ENCODE peak calls at places on chromosome 13, in seven cellular contexts. I is substantia nigra; N is ELF-1; Y is HCT116; H is activated naive CD4-positive, alpha-beta T cell treated with anti-CD3 and anti-CD28 coated beads, Interleukin-2, amount 10 ng/mL, durations not matched to agents 7 days and 5 days; T is stimulated activated CD4-positive, alpha-beta T cell treated with anti-CD3 and anti-CD28 coated beads, Interleukin-1b, Interleukin-23, amount 100 ng/mL, for 24 hours; E is EH. B is an unnamed sample.

GRCh38 chr13:21434588-21434987 is 24.5 kb downstream of the ZDHHC20 start:
- DNase-seq in I (no peak), N (no peak), Y (no peak), H (no peak), T (no peak), E (no peak), B (no peak)

GRCh38 chr13:98775844-98776598 is 23.5 kb upstream of the SLC15A1 start:
- DNase-seq in I (no peak), N (peak), Y (peak), H (no peak), T (no peak), E (peak), B (peak)

GRCh38 chr13:63741029-63741813 is 2325.6 kb upstream of the PCDH20 start:
- DNase-seq in I (no peak), N (no peak), Y (no peak), H (no peak), T (no peak), E (no peak), B (no peak)

GRCh38 chr13:50309872-50310594 is 294.8 kb downstream of the KCNRG start:
- DNase-seq in I (no peak), N (peak), Y (no peak), H (no peak), T (no peak), E (no peak), B (no peak)

GRCh38 chr13:34358811-34359513 is 541.0 kb downstream of the RFC3 start:
- DNase-seq in I (no peak), N (no peak), Y (no peak), H (no peak), T (no peak), E (peak), B (peak)

GRCh38 chr13:24097667-24098066 is 62.9 kb upstream of the SPATA13 start:
- DNase-seq in I (no peak), N (no peak), Y (no peak), H (peak), T (no peak), E (no peak), B (no peak)

GRCh38 chr13:20714161-20714560 is 10.7 kb downstream of the IL17D start:
- DNase-seq in I (no peak), N (no peak), Y (no peak), H (no peak), T (no peak), E (peak), B (peak)

GRCh38 chr13:31904941-31905824 is 126.4 kb upstream of the FRY start:
- DNase-seq in I (no peak), N (no peak), Y (no peak), H (no peak), T (no peak), E (no peak), B (no peak)

GRCh38 chr13:68176486-68176885 is 946.4 kb upstream of the PCDH9 start:
- DNase-seq in I (no peak), N (no peak), Y (peak), H (no peak), T (no peak), E (no peak), B (no peak)

GRCh38 chr13:29887030-29887557 is 36.7 kb upstream of the UBL3 start:
- DNase-seq in I (no peak), N (no peak), Y (no peak), H (no peak), T (no peak), E (no peak), B (no peak)

GRCh38 chr13:67134322-67135129 is 95.6 kb downstream of the PCDH9 start:
- DNase-seq in I (no peak), N (no peak), Y (no peak), H (no peak), T (no peak), E (no peak), B (no peak)

B was measured in Daoy.